ENCODE peak calls at places on chromosomes 2 and 18, in six cellular contexts. One of them, this sample, is unnamed.

GRCh38 chr2:121285077-121285449 is at the start of gene TFCP2L1:
- DNase-seq in breast epithelium: peak; percentile 63
- DNase-seq in HCT116: no peak
- DNase-seq in lower lobe of right lung: peak; percentile 74
- DNase-seq in AG10803: no peak
- DNase-seq in foreskin fibroblast: peak; percentile 33
- DNase-seq in this sample: no peak

GRCh38 chr2:151063271-151063670 is 198.4 kb downstream of the RBM43 start:
- DNase-seq in foreskin fibroblast: peak; percentile 58
- DNase-seq in AG10803: peak; percentile 88
- DNase-seq in lower lobe of right lung: no peak
- DNase-seq in HCT116: no peak
- DNase-seq in breast epithelium: no peak
- DNase-seq in this sample: no peak

GRCh38 chr18:2891526-2892431 is 45.0 kb downstream of the EMILIN2 start:
- DNase-seq in AG10803: no peak
- DNase-seq in foreskin fibroblast: no peak
- DNase-seq in HCT116: no peak
- DNase-seq in lower lobe of right lung: no peak
- DNase-seq in breast epithelium: no peak
- DNase-seq in this sample: no peak

GRCh38 chr2:180577567-180577966 is 402.8 kb upstream of the UBE2E3 start:
- DNase-seq in breast epithelium: no peak
- DNase-seq in AG10803: no peak
- DNase-seq in HCT116: no peak
- DNase-seq in foreskin fibroblast: peak; percentile 34
- DNase-seq in lower lobe of right lung: no peak
- DNase-seq in this sample: no peak

GRCh38 chr2:7022486-7022885 is 105.3 kb downstream of the RNF144A start:
- DNase-seq in lower lobe of right lung: no peak
- DNase-seq in AG10803: no peak
- DNase-seq in foreskin fibroblast: no peak
- DNase-seq in breast epithelium: no peak
- DNase-seq in HCT116: no peak
- DNase-seq in this sample: no peak

GRCh38 chr2:175282300-175282699 is 100.8 kb upstream of the ATP5MC3 start:
- DNase-seq in HCT116: peak; percentile 27
- DNase-seq in AG10803: peak; percentile 33
- DNase-seq in breast epithelium: no peak
- DNase-seq in foreskin fibroblast: peak; percentile 55
- DNase-seq in lower lobe of right lung: no peak
- DNase-seq in this sample: no peak

GRCh38 chr2:119015849-119016248 is 73.9 kb downstream of the MARCO start:
- DNase-seq in AG10803: no peak
- DNase-seq in HCT116: no peak
- DNase-seq in foreskin fibroblast: no peak
- DNase-seq in lower lobe of right lung: no peak
- DNase-seq in breast epithelium: no peak
- DNase-seq in this sample: no peak

GRCh38 chr2:152431370-152432098 is 96.6 kb downstream of the FMNL2 start:
- DNase-seq in breast epithelium: no peak
- DNase-seq in HCT116: no peak
- DNase-seq in AG10803: no peak
- DNase-seq in lower lobe of right lung: no peak
- DNase-seq in foreskin fibroblast: no peak
- DNase-seq in this sample: no peak

GRCh38 chr18:33805592-33805991 is 227.6 kb downstream of the ASXL3 start:
- DNase-seq in foreskin fibroblast: no peak
- DNase-seq in breast epithelium: no peak
- DNase-seq in lower lobe of right lung: no peak
- DNase-seq in HCT116: no peak
- DNase-seq in AG10803: no peak
- DNase-seq in this sample: no peak

GRCh38 chr2:176582990-176583481 is 313.8 kb downstream of the MTX2 start:
- DNase-seq in lower lobe of right lung: no peak
- DNase-seq in HCT116: peak; percentile 65
- DNase-seq in foreskin fibroblast: peak; percentile 93
- DNase-seq in AG10803: peak; percentile 91
- DNase-seq in breast epithelium: no peak
- DNase-seq in this sample: no peak

GRCh38 chr2:147646999-147647588 is 197.7 kb upstream of the ACVR2A start:
- DNase-seq in breast epithelium: no peak
- DNase-seq in HCT116: no peak
- DNase-seq in AG10803: no peak
- DNase-seq in foreskin fibroblast: no peak
- DNase-seq in lower lobe of right lung: no peak
- DNase-seq in this sample: no peak

GRCh38 chr2:8355046-8355445 is 326.8 kb upstream of the ID2 start:
- DNase-seq in foreskin fibroblast: no peak
- DNase-seq in AG10803: no peak
- DNase-seq in lower lobe of right lung: no peak
- DNase-seq in HCT116: no peak
- DNase-seq in breast epithelium: no peak
- DNase-seq in this sample: no peak

GRCh38 chr2:100613719-100614118 is 50.9 kb downstream of the PDCL3 start:
- DNase-seq in foreskin fibroblast: no peak
- DNase-seq in breast epithelium: no peak
- DNase-seq in HCT116: no peak
- DNase-seq in AG10803: no peak
- DNase-seq in lower lobe of right lung: no peak
- DNase-seq in this sample: no peak

GRCh38 chr2:96407041-96407918 is 71.7 kb downstream of the NCAPH start:
- DNase-seq in breast epithelium: peak; percentile 72
- DNase-seq in AG10803: peak; percentile 81
- DNase-seq in foreskin fibroblast: peak; percentile 89
- DNase-seq in HCT116: peak; percentile 72
- DNase-seq in lower lobe of right lung: peak; percentile 56
- DNase-seq in this sample: peak; percentile 58

GRCh38 chr2:18484625-18485024 is 75.8 kb downstream of the RDH14 start:
- DNase-seq in HCT116: no peak
- DNase-seq in foreskin fibroblast: peak; percentile 38
- DNase-seq in lower lobe of right lung: no peak
- DNase-seq in breast epithelium: no peak
- DNase-seq in AG10803: no peak
- DNase-seq in this sample: no peak

GRCh38 chr2:186349508-186349907 is 136.6 kb upstream of the ZC3H15 start:
- DNase-seq in AG10803: peak; percentile 65
- DNase-seq in lower lobe of right lung: no peak
- DNase-seq in HCT116: peak; percentile 13
- DNase-seq in breast epithelium: no peak
- DNase-seq in foreskin fibroblast: peak; percentile 91
- DNase-seq in this sample: no peak

GRCh38 chr2:58042486-58042970 is 4.1 kb upstream of the VRK2 start:
- DNase-seq in HCT116: peak; percentile 92
- DNase-seq in AG10803: peak; percentile 67
- DNase-seq in lower lobe of right lung: no peak
- DNase-seq in breast epithelium: no peak
- DNase-seq in foreskin fibroblast: peak; percentile 81
- DNase-seq in this sample: no peak

GRCh38 chr2:44295636-44296359 is 20.5 kb downstream of the SLC3A1 start:
- DNase-seq in breast epithelium: no peak
- DNase-seq in foreskin fibroblast: no peak
- DNase-seq in HCT116: no peak
- DNase-seq in lower lobe of right lung: no peak
- DNase-seq in AG10803: no peak
- DNase-seq in this sample: no peak
- TF ChIP-seq CTCF in breast epithelium: peak; percentile 10
- TF ChIP-seq CTCF in foreskin fibroblast: no peak
- TF ChIP-seq CTCF in HCT116: peak; percentile 30
- TF ChIP-seq CTCF in lower lobe of right lung: no peak
- TF ChIP-seq CTCF in AG10803: peak; percentile 16
- TF ChIP-seq CTCF in this sample: no peak

GRCh38 chr2:161096336-161096735 is 63.9 kb upstream of the TANK start:
- DNase-seq in foreskin fibroblast: peak; percentile 34
- DNase-seq in lower lobe of right lung: no peak
- DNase-seq in HCT116: no peak
- DNase-seq in AG10803: peak; percentile 34
- DNase-seq in breast epithelium: no peak
- DNase-seq in this sample: no peak
- TF ChIP-seq CTCF in foreskin fibroblast: no peak
- TF ChIP-seq CTCF in lower lobe of right lung: no peak
- TF ChIP-seq CTCF in HCT116: no peak
- TF ChIP-seq CTCF in AG10803: no peak
- TF ChIP-seq CTCF in breast epithelium: no peak
- TF ChIP-seq CTCF in this sample: no peak

DNA sequence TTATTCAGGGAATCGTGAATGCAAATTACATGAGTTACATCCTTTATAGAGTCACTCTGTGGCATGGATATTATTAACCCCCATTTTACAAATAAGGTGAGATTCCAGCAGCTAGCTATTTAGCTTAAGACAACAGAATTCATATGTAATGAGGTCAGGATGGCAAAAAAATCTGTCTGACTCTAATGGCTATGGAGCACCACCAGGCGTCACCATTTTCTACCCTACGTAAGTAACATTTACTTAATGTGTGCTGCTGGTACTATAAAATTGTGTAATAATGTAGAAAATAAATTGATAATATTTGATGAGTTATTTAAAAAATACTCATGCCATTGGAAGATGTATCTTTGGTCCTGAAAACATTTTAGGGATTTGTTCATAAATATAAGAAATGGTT is 2040.1 kb upstream of the LRRTM1 start:
- DNase-seq in lower lobe of right lung: no peak
- DNase-seq in AG10803: no peak
- DNase-seq in breast epithelium: no peak
- DNase-seq in HCT116: no peak
- DNase-seq in foreskin fibroblast: no peak
- DNase-seq in this sample: no peak
- TF ChIP-seq CTCF in lower lobe of right lung: no peak
- TF ChIP-seq CTCF in AG10803: no peak
- TF ChIP-seq CTCF in breast epithelium: no peak
- TF ChIP-seq CTCF in HCT116: no peak
- TF ChIP-seq CTCF in foreskin fibroblast: no peak
- TF ChIP-seq CTCF in this sample: no peak

DNA sequence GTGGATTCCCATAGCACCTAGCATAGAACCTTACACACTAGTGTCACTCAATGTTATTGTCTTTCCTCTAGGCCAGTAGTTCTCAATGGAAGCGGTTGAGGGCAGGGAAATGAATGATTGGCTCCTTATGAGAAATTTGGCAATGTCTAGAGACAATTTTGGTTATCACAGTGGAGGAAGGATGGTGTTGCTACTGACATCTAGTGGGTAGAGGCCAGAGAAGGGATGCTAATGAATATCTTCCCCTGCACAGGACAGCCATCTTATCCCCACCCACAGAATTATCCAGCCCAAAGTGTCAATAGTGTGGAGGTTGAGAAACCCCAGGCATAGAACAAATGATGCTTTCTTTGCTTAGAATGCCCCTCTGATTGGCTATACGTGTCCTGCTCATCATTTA is 15.8 kb downstream of the C18orf63 start:
- DNase-seq in foreskin fibroblast: peak; percentile 80
- DNase-seq in HCT116: peak; percentile 18
- DNase-seq in AG10803: peak; percentile 66
- DNase-seq in breast epithelium: no peak
- DNase-seq in lower lobe of right lung: no peak
- DNase-seq in this sample: no peak
- TF ChIP-seq CTCF in foreskin fibroblast: peak; percentile 70
- TF ChIP-seq CTCF in HCT116: peak; percentile 26
- TF ChIP-seq CTCF in AG10803: peak; percentile 76
- TF ChIP-seq CTCF in breast epithelium: no peak
- TF ChIP-seq CTCF in lower lobe of right lung: peak; percentile 31
- TF ChIP-seq CTCF in this sample: peak; percentile 23

GRCh38 chr2:165874445-165875039 is 79.0 kb downstream of the TTC21B start:
- DNase-seq in AG10803: peak; percentile 65
- DNase-seq in foreskin fibroblast: peak; percentile 75
- DNase-seq in HCT116: peak; percentile 28
- DNase-seq in breast epithelium: no peak
- DNase-seq in lower lobe of right lung: no peak
- DNase-seq in this sample: no peak
- TF ChIP-seq CTCF in AG10803: peak; percentile 80
- TF ChIP-seq CTCF in foreskin fibroblast: peak; percentile 61
- TF ChIP-seq CTCF in HCT116: peak; percentile 58
- TF ChIP-seq CTCF in breast epithelium: peak; percentile 77
- TF ChIP-seq CTCF in lower lobe of right lung: peak; percentile 63
- TF ChIP-seq CTCF in this sample: peak; percentile 54

GRCh38 chr2:236177604-236177966 is 9.4 kb upstream of the GBX2 start:
- DNase-seq in AG10803: peak; percentile 47
- DNase-seq in lower lobe of right lung: no peak
- DNase-seq in HCT116: peak; percentile 70
- DNase-seq in breast epithelium: no peak
- DNase-seq in foreskin fibroblast: peak; percentile 37
- DNase-seq in this sample: no peak

GRCh38 chr2:236174608-236175001 is 6.4 kb upstream of the GBX2 start:
- DNase-seq in lower lobe of right lung: no peak
- DNase-seq in foreskin fibroblast: no peak
- DNase-seq in HCT116: no peak
- DNase-seq in breast epithelium: no peak
- DNase-seq in AG10803: no peak
- DNase-seq in this sample: no peak

GRCh38 chr2:236176951-236177350 is 8.8 kb upstream of the GBX2 start:
- DNase-seq in foreskin fibroblast: no peak
- DNase-seq in HCT116: no peak
- DNase-seq in AG10803: no peak
- DNase-seq in lower lobe of right lung: no peak
- DNase-seq in breast epithelium: no peak
- DNase-seq in this sample: no peak

GRCh38 chr2:236177967-236178909 is 10.1 kb upstream of the GBX2 start:
- DNase-seq in AG10803: peak; percentile 56
- DNase-seq in breast epithelium: no peak
- DNase-seq in foreskin fibroblast: peak; percentile 72
- DNase-seq in lower lobe of right lung: no peak
- DNase-seq in HCT116: peak; percentile 56
- DNase-seq in this sample: no peak

DNA sequence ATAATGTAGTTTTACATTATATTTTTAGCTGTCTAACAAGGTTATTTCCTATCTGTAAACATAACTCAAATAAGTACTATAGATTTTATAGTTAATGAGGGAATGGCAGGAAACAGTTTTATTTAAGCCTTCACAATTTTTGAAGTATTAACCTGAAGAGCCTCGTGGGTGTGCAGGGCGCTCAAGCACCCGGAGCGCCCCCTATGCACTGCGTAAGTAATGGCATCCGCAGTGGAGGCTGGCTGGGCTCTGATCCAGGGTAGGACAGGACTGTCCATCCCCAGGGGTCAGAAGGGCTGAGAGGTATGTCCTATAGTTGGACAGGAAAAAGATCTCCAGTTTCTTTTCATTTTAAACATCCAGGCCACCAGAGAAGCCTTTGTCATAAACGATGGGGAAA is 8.2 kb upstream of the GBX2 start:
- DNase-seq in lower lobe of right lung: no peak
- DNase-seq in foreskin fibroblast: peak; percentile 47
- DNase-seq in AG10803: no peak
- DNase-seq in HCT116: no peak
- DNase-seq in breast epithelium: no peak
- DNase-seq in this sample: no peak
- TF ChIP-seq CTCF in lower lobe of right lung: peak; percentile 45
- TF ChIP-seq CTCF in foreskin fibroblast: peak; percentile 40
- TF ChIP-seq CTCF in AG10803: peak; percentile 44
- TF ChIP-seq CTCF in HCT116: peak; percentile 54
- TF ChIP-seq CTCF in breast epithelium: no peak
- TF ChIP-seq CTCF in this sample: no peak